ENCODE peak calls at places on chromosomes 13 and 19, in seven cellular contexts. One of them, this sample, is unnamed.

GRCh38 chr19:4578552-4579248 is 19.2 kb upstream of the SEMA6B start:
- DNase-seq in GM20000: no peak
- DNase-seq in tibial nerve: no peak
- DNase-seq in lower leg skin: no peak
- DNase-seq in astrocyte of the cerebellum: no peak
- DNase-seq in gastrocnemius medialis: no peak
- DNase-seq in astrocyte of the spinal cord: no peak
- DNase-seq in this sample: no peak

GRCh38 chr13:91031508-91031907 is 316.0 kb upstream of the MIR17HG start:
- DNase-seq in GM20000: no peak
- DNase-seq in tibial nerve: no peak
- DNase-seq in lower leg skin: no peak
- DNase-seq in astrocyte of the cerebellum: no peak
- DNase-seq in gastrocnemius medialis: no peak
- DNase-seq in astrocyte of the spinal cord: no peak
- DNase-seq in this sample: no peak

GRCh38 chr13:101049166-101049850 is 367.0 kb downstream of the NALCN start:
- DNase-seq in GM20000: no peak
- DNase-seq in tibial nerve: no peak
- DNase-seq in lower leg skin: no peak
- DNase-seq in astrocyte of the cerebellum: no peak
- DNase-seq in gastrocnemius medialis: no peak
- DNase-seq in astrocyte of the spinal cord: peak
- DNase-seq in this sample: peak

GRCh38 chr13:98581971-98582702 is 5.2 kb upstream of the STK24 start:
- DNase-seq in GM20000: no peak
- DNase-seq in tibial nerve: no peak
- DNase-seq in lower leg skin: no peak
- DNase-seq in astrocyte of the cerebellum: no peak
- DNase-seq in gastrocnemius medialis: no peak
- DNase-seq in astrocyte of the spinal cord: peak
- DNase-seq in this sample: peak

GRCh38 chr19:39342647-39343305 is 555 bp downstream of the SAMD4B start:
- DNase-seq in GM20000: peak
- DNase-seq in tibial nerve: no peak
- DNase-seq in lower leg skin: no peak
- DNase-seq in astrocyte of the cerebellum: no peak
- DNase-seq in gastrocnemius medialis: peak
- DNase-seq in astrocyte of the spinal cord: no peak
- DNase-seq in this sample: no peak

GRCh38 chr13:32746474-32746873 is 160.2 kb downstream of the PDS5B start:
- DNase-seq in GM20000: no peak
- DNase-seq in tibial nerve: no peak
- DNase-seq in lower leg skin: no peak
- DNase-seq in astrocyte of the cerebellum: peak
- DNase-seq in gastrocnemius medialis: no peak
- DNase-seq in astrocyte of the spinal cord: peak
- DNase-seq in this sample: no peak

GRCh38 chr13:52399708-52400107 is 6.3 kb downstream of the THSD1 start:
- DNase-seq in GM20000: no peak
- DNase-seq in tibial nerve: no peak
- DNase-seq in lower leg skin: no peak
- DNase-seq in astrocyte of the cerebellum: no peak
- DNase-seq in gastrocnemius medialis: no peak
- DNase-seq in astrocyte of the spinal cord: no peak
- DNase-seq in this sample: no peak

GRCh38 chr19:19747357-19748220 is 14.7 kb upstream of the ZNF14 start:
- DNase-seq in GM20000: no peak
- DNase-seq in tibial nerve: no peak
- DNase-seq in lower leg skin: no peak
- DNase-seq in astrocyte of the cerebellum: no peak
- DNase-seq in gastrocnemius medialis: no peak
- DNase-seq in astrocyte of the spinal cord: no peak
- DNase-seq in this sample: no peak

GRCh38 chr19:48510421-48511268 is 990 bp downstream of the LMTK3 start:
- DNase-seq in GM20000: peak
- DNase-seq in tibial nerve: peak
- DNase-seq in lower leg skin: peak
- DNase-seq in astrocyte of the cerebellum: no peak
- DNase-seq in gastrocnemius medialis: peak
- DNase-seq in astrocyte of the spinal cord: peak
- DNase-seq in this sample: no peak

GRCh38 chr13:114106991-114107685 is 25.3 kb downstream of the RASA3 start:
- DNase-seq in GM20000: no peak
- DNase-seq in tibial nerve: no peak
- DNase-seq in lower leg skin: no peak
- DNase-seq in astrocyte of the cerebellum: no peak
- DNase-seq in gastrocnemius medialis: peak
- DNase-seq in astrocyte of the spinal cord: no peak
- DNase-seq in this sample: no peak

GRCh38 chr19:47310323-47310722 is 662 bp downstream of the C5AR1 start:
- DNase-seq in GM20000: no peak
- DNase-seq in tibial nerve: no peak
- DNase-seq in lower leg skin: no peak
- DNase-seq in astrocyte of the cerebellum: no peak
- DNase-seq in gastrocnemius medialis: no peak
- DNase-seq in astrocyte of the spinal cord: no peak
- DNase-seq in this sample: no peak

GRCh38 chr19:47309038-47309437 is 623 bp upstream of the C5AR1 start:
- DNase-seq in GM20000: no peak
- DNase-seq in tibial nerve: no peak
- DNase-seq in lower leg skin: no peak
- DNase-seq in astrocyte of the cerebellum: no peak
- DNase-seq in gastrocnemius medialis: no peak
- DNase-seq in astrocyte of the spinal cord: no peak
- DNase-seq in this sample: no peak

GRCh38 chr19:47310819-47311218 is 1.2 kb downstream of the C5AR1 start:
- DNase-seq in GM20000: no peak
- DNase-seq in tibial nerve: no peak
- DNase-seq in lower leg skin: no peak
- DNase-seq in astrocyte of the cerebellum: no peak
- DNase-seq in gastrocnemius medialis: no peak
- DNase-seq in astrocyte of the spinal cord: no peak
- DNase-seq in this sample: no peak

GRCh38 chr19:47312366-47313006 is 2.8 kb downstream of the C5AR1 start:
- DNase-seq in GM20000: no peak
- DNase-seq in tibial nerve: no peak
- DNase-seq in lower leg skin: no peak
- DNase-seq in astrocyte of the cerebellum: no peak
- DNase-seq in gastrocnemius medialis: no peak
- DNase-seq in astrocyte of the spinal cord: no peak
- DNase-seq in this sample: no peak

DNA sequence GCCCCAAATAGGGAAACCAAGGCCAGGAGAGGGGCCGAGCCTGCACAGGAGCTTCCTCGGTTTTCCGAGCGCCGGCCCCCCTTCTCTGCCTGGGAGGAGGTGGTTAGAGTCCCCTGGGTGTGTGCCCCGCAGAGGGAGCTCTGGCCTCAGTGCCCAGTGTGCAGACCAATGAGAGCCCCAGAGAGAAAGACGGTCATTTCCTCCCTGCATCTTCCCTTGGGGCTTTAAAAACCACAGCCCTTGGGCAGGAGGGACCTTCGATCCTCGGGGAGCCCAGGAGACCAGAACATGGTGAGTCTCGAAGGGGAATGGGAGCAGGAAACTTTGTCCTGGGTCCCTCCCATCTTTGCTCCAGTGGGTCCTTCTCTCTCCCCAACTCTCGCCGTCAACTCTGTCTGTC is at the start of gene C5AR1:
- DNase-seq in GM20000: no peak
- DNase-seq in tibial nerve: no peak
- DNase-seq in lower leg skin: peak
- DNase-seq in astrocyte of the cerebellum: no peak
- DNase-seq in gastrocnemius medialis: no peak
- DNase-seq in astrocyte of the spinal cord: no peak
- DNase-seq in this sample: no peak
- TF ChIP-seq CTCF in GM20000: no peak
- TF ChIP-seq CTCF in tibial nerve: no peak
- TF ChIP-seq CTCF in lower leg skin: no peak
- TF ChIP-seq CTCF in astrocyte of the cerebellum: no peak
- TF ChIP-seq CTCF in gastrocnemius medialis: no peak
- TF ChIP-seq CTCF in astrocyte of the spinal cord: no peak
- TF ChIP-seq CTCF in this sample: no peak

GRCh38 chr19:34655651-34656050 is 21.3 kb downstream of the SCGB2B2 start:
- DNase-seq in GM20000: no peak
- DNase-seq in tibial nerve: no peak
- DNase-seq in lower leg skin: no peak
- DNase-seq in astrocyte of the cerebellum: no peak
- DNase-seq in gastrocnemius medialis: no peak
- DNase-seq in astrocyte of the spinal cord: no peak
- DNase-seq in this sample: no peak
- TF ChIP-seq CTCF in GM20000: no peak
- TF ChIP-seq CTCF in tibial nerve: no peak
- TF ChIP-seq CTCF in lower leg skin: no peak
- TF ChIP-seq CTCF in astrocyte of the cerebellum: no peak
- TF ChIP-seq CTCF in gastrocnemius medialis: no peak
- TF ChIP-seq CTCF in astrocyte of the spinal cord: no peak
- TF ChIP-seq CTCF in this sample: no peak

GRCh38 chr13:23707674-23708073 is 137.5 kb downstream of the TNFRSF19 start:
- DNase-seq in GM20000: no peak
- DNase-seq in tibial nerve: no peak
- DNase-seq in lower leg skin: no peak
- DNase-seq in astrocyte of the cerebellum: no peak
- DNase-seq in gastrocnemius medialis: no peak
- DNase-seq in astrocyte of the spinal cord: peak
- DNase-seq in this sample: no peak
- TF ChIP-seq CTCF in GM20000: peak
- TF ChIP-seq CTCF in tibial nerve: no peak
- TF ChIP-seq CTCF in lower leg skin: no peak
- TF ChIP-seq CTCF in astrocyte of the cerebellum: peak
- TF ChIP-seq CTCF in gastrocnemius medialis: no peak
- TF ChIP-seq CTCF in astrocyte of the spinal cord: peak
- TF ChIP-seq CTCF in this sample: peak

DNA sequence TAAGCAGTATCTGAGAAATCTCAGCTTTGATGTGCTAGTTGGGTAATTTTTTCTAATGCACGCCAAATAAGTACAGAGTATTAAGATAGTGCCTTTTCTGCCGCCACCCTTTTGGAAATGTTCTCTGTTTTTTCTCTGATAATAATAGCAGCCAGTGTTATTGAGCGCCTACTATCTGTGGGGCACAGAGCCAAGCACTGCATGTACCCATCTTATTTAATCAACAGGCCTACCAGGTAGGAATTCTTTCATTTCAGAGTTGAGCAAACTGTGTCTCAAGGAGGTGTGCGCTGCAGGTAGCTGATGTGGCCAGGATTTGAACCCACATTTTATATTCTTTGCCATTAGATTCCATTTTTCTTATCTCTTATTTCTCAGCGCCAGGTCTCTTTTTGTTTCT is 1.4 kb downstream of the EPN1 start:
- DNase-seq in GM20000: no peak
- DNase-seq in tibial nerve: no peak
- DNase-seq in lower leg skin: no peak
- DNase-seq in astrocyte of the cerebellum: no peak
- DNase-seq in gastrocnemius medialis: peak
- DNase-seq in astrocyte of the spinal cord: no peak
- DNase-seq in this sample: no peak
- TF ChIP-seq CTCF in GM20000: no peak
- TF ChIP-seq CTCF in tibial nerve: no peak
- TF ChIP-seq CTCF in lower leg skin: no peak
- TF ChIP-seq CTCF in astrocyte of the cerebellum: no peak
- TF ChIP-seq CTCF in gastrocnemius medialis: no peak
- TF ChIP-seq CTCF in astrocyte of the spinal cord: no peak
- TF ChIP-seq CTCF in this sample: no peak

GRCh38 chr19:30479657-30480056 is 107.5 kb downstream of the ZNF536 start:
- DNase-seq in GM20000: no peak
- DNase-seq in tibial nerve: no peak
- DNase-seq in lower leg skin: no peak
- DNase-seq in astrocyte of the cerebellum: no peak
- DNase-seq in gastrocnemius medialis: no peak
- DNase-seq in astrocyte of the spinal cord: no peak
- DNase-seq in this sample: no peak

GRCh38 chr19:30480097-30480496 is 107.9 kb downstream of the ZNF536 start:
- DNase-seq in GM20000: no peak
- DNase-seq in tibial nerve: no peak
- DNase-seq in lower leg skin: no peak
- DNase-seq in astrocyte of the cerebellum: no peak
- DNase-seq in gastrocnemius medialis: no peak
- DNase-seq in astrocyte of the spinal cord: no peak
- DNase-seq in this sample: no peak

GRCh38 chr19:30481823-30482222 is 109.6 kb downstream of the ZNF536 start:
- DNase-seq in GM20000: no peak
- DNase-seq in tibial nerve: no peak
- DNase-seq in lower leg skin: no peak
- DNase-seq in astrocyte of the cerebellum: no peak
- DNase-seq in gastrocnemius medialis: no peak
- DNase-seq in astrocyte of the spinal cord: no peak
- DNase-seq in this sample: no peak

GRCh38 chr19:30479231-30479630 is 107.0 kb downstream of the ZNF536 start:
- DNase-seq in GM20000: no peak
- DNase-seq in tibial nerve: no peak
- DNase-seq in lower leg skin: no peak
- DNase-seq in astrocyte of the cerebellum: no peak
- DNase-seq in gastrocnemius medialis: no peak
- DNase-seq in astrocyte of the spinal cord: no peak
- DNase-seq in this sample: no peak

GRCh38 chr19:30482956-30483355 is 110.8 kb downstream of the ZNF536 start:
- DNase-seq in GM20000: no peak
- DNase-seq in tibial nerve: no peak
- DNase-seq in lower leg skin: no peak
- DNase-seq in astrocyte of the cerebellum: no peak
- DNase-seq in gastrocnemius medialis: no peak
- DNase-seq in astrocyte of the spinal cord: no peak
- DNase-seq in this sample: no peak
- TF ChIP-seq CTCF in GM20000: no peak
- TF ChIP-seq CTCF in tibial nerve: no peak
- TF ChIP-seq CTCF in lower leg skin: no peak
- TF ChIP-seq CTCF in astrocyte of the cerebellum: no peak
- TF ChIP-seq CTCF in gastrocnemius medialis: no peak
- TF ChIP-seq CTCF in astrocyte of the spinal cord: no peak
- TF ChIP-seq CTCF in this sample: no peak

GRCh38 chr19:28046932-28047331 is 1166.0 kb downstream of the UQCRFS1 start:
- DNase-seq in GM20000: no peak
- DNase-seq in tibial nerve: no peak
- DNase-seq in lower leg skin: no peak
- DNase-seq in astrocyte of the cerebellum: no peak
- DNase-seq in gastrocnemius medialis: no peak
- DNase-seq in astrocyte of the spinal cord: no peak
- DNase-seq in this sample: no peak

GRCh38 chr19:28044477-28044876 is 1168.5 kb downstream of the UQCRFS1 start:
- DNase-seq in GM20000: no peak
- DNase-seq in tibial nerve: no peak
- DNase-seq in lower leg skin: no peak
- DNase-seq in astrocyte of the cerebellum: no peak
- DNase-seq in gastrocnemius medialis: no peak
- DNase-seq in astrocyte of the spinal cord: no peak
- DNase-seq in this sample: no peak

GRCh38 chr19:28039677-28040381 is 1173.1 kb downstream of the UQCRFS1 start:
- DNase-seq in GM20000: no peak
- DNase-seq in tibial nerve: no peak
- DNase-seq in lower leg skin: no peak
- DNase-seq in astrocyte of the cerebellum: no peak
- DNase-seq in gastrocnemius medialis: no peak
- DNase-seq in astrocyte of the spinal cord: no peak
- DNase-seq in this sample: no peak

GRCh38 chr19:28045621-28046020 is 1167.3 kb downstream of the UQCRFS1 start:
- DNase-seq in GM20000: no peak
- DNase-seq in tibial nerve: no peak
- DNase-seq in lower leg skin: no peak
- DNase-seq in astrocyte of the cerebellum: no peak
- DNase-seq in gastrocnemius medialis: no peak
- DNase-seq in astrocyte of the spinal cord: no peak
- DNase-seq in this sample: no peak

GRCh38 chr19:28042516-28042915 is 1170.4 kb downstream of the UQCRFS1 start:
- DNase-seq in GM20000: no peak
- DNase-seq in tibial nerve: no peak
- DNase-seq in lower leg skin: no peak
- DNase-seq in astrocyte of the cerebellum: no peak
- DNase-seq in gastrocnemius medialis: no peak
- DNase-seq in astrocyte of the spinal cord: no peak
- DNase-seq in this sample: no peak
- TF ChIP-seq CTCF in GM20000: no peak
- TF ChIP-seq CTCF in tibial nerve: no peak
- TF ChIP-seq CTCF in lower leg skin: no peak
- TF ChIP-seq CTCF in astrocyte of the cerebellum: no peak
- TF ChIP-seq CTCF in gastrocnemius medialis: no peak
- TF ChIP-seq CTCF in astrocyte of the spinal cord: no peak
- TF ChIP-seq CTCF in this sample: no peak